ENCODE peak calls at places on chromosomes 2 and 18, in four cellular contexts. One of them, this sample, is unnamed.
A peak's percentile ranks its signal among the peaks of the same experiment; 100 is the strongest.

GRCh38 chr2:121570036-121570664 is 39.5 kb downstream of the RNU4ATAC start:
- DNase-seq in CD8-positive, alpha-beta memory T cell: no peak
- DNase-seq in gastrocnemius medialis: no peak
- DNase-seq in mesenchymal stem cell: no peak
- DNase-seq in this sample: no peak

GRCh38 chr18:33817096-33817495 is 239.1 kb downstream of the ASXL3 start:
- DNase-seq in CD8-positive, alpha-beta memory T cell: no peak
- DNase-seq in gastrocnemius medialis: no peak
- DNase-seq in mesenchymal stem cell: peak; percentile 6
- DNase-seq in this sample: peak; percentile 8

GRCh38 chr2:124983595-124983994 is 958.5 kb downstream of the CNTNAP5 start:
- DNase-seq in CD8-positive, alpha-beta memory T cell: no peak
- DNase-seq in gastrocnemius medialis: no peak
- DNase-seq in mesenchymal stem cell: peak; percentile 37
- DNase-seq in this sample: peak; percentile 85

GRCh38 chr2:140658766-140659165 is 1472.0 kb downstream of the LRP1B start:
- DNase-seq in CD8-positive, alpha-beta memory T cell: no peak
- DNase-seq in gastrocnemius medialis: no peak
- DNase-seq in mesenchymal stem cell: no peak
- DNase-seq in this sample: no peak

GRCh38 chr18:40937386-40937785 is 1017.6 kb upstream of the PIK3C3 start:
- DNase-seq in CD8-positive, alpha-beta memory T cell: no peak
- DNase-seq in gastrocnemius medialis: no peak
- DNase-seq in mesenchymal stem cell: peak; percentile 58
- DNase-seq in this sample: no peak

GRCh38 chr2:108257757-108258331 is 18.1 kb downstream of the SULT1C3 start:
- DNase-seq in CD8-positive, alpha-beta memory T cell: no peak
- DNase-seq in gastrocnemius medialis: no peak
- DNase-seq in mesenchymal stem cell: peak; percentile 56
- DNase-seq in this sample: peak; percentile 71

GRCh38 chr18:58662118-58662517 is 9.1 kb upstream of the MALT1 start:
- DNase-seq in CD8-positive, alpha-beta memory T cell: no peak
- DNase-seq in gastrocnemius medialis: no peak
- DNase-seq in mesenchymal stem cell: no peak
- DNase-seq in this sample: no peak

GRCh38 chr2:134122610-134123009 is 131.3 kb upstream of the MGAT5 start:
- DNase-seq in CD8-positive, alpha-beta memory T cell: no peak
- DNase-seq in gastrocnemius medialis: no peak
- DNase-seq in mesenchymal stem cell: no peak
- DNase-seq in this sample: peak; percentile 18

GRCh38 chr2:196409376-196409775 is 230.1 kb upstream of the CCDC150 start:
- DNase-seq in CD8-positive, alpha-beta memory T cell: no peak
- DNase-seq in gastrocnemius medialis: no peak
- DNase-seq in mesenchymal stem cell: no peak
- DNase-seq in this sample: no peak

GRCh38 chr18:45664824-45665763 is 49.8 kb downstream of the SLC14A2 start:
- DNase-seq in CD8-positive, alpha-beta memory T cell: peak; percentile 75
- DNase-seq in gastrocnemius medialis: peak; percentile 24
- DNase-seq in mesenchymal stem cell: peak; percentile 69
- DNase-seq in this sample: peak; percentile 64

GRCh38 chr18:755506-755905 is 43.1 kb upstream of the ENOSF1 start:
- DNase-seq in CD8-positive, alpha-beta memory T cell: no peak
- DNase-seq in gastrocnemius medialis: no peak
- DNase-seq in mesenchymal stem cell: no peak
- DNase-seq in this sample: no peak

GRCh38 chr2:232292395-232293154 is 86.0 kb upstream of the ALPP start:
- DNase-seq in CD8-positive, alpha-beta memory T cell: peak; percentile 58
- DNase-seq in gastrocnemius medialis: no peak
- DNase-seq in mesenchymal stem cell: peak; percentile 63
- DNase-seq in this sample: peak; percentile 68

GRCh38 chr18:61635901-61636528 is 256.8 kb downstream of the RNF152 start:
- DNase-seq in CD8-positive, alpha-beta memory T cell: no peak
- DNase-seq in gastrocnemius medialis: no peak
- DNase-seq in mesenchymal stem cell: peak; percentile 57
- DNase-seq in this sample: peak; percentile 61

GRCh38 chr18:2173464-2173863 is 397.8 kb downstream of the METTL4 start:
- DNase-seq in CD8-positive, alpha-beta memory T cell: no peak
- DNase-seq in gastrocnemius medialis: no peak
- DNase-seq in mesenchymal stem cell: peak; percentile 6
- DNase-seq in this sample: peak; percentile 59

GRCh38 chr2:120474486-120474885 is 128.6 kb downstream of the INHBB start:
- DNase-seq in CD8-positive, alpha-beta memory T cell: no peak
- DNase-seq in gastrocnemius medialis: no peak
- DNase-seq in mesenchymal stem cell: no peak
- DNase-seq in this sample: no peak

GRCh38 chr2:113009617-113010016 is 4.4 kb downstream of the IL36A start:
- DNase-seq in CD8-positive, alpha-beta memory T cell: no peak
- DNase-seq in gastrocnemius medialis: no peak
- DNase-seq in mesenchymal stem cell: no peak
- DNase-seq in this sample: no peak

GRCh38 chr18:58056159-58056558 is 12.1 kb downstream of the NEDD4L start:
- DNase-seq in CD8-positive, alpha-beta memory T cell: no peak
- DNase-seq in gastrocnemius medialis: no peak
- DNase-seq in mesenchymal stem cell: no peak
- DNase-seq in this sample: no peak

GRCh38 chr2:113899166-113899565 is 9.3 kb downstream of the ACTR3 start:
- DNase-seq in CD8-positive, alpha-beta memory T cell: no peak
- DNase-seq in gastrocnemius medialis: no peak
- DNase-seq in mesenchymal stem cell: no peak
- DNase-seq in this sample: no peak

GRCh38 chr2:127024769-127025356 is 82.1 kb downstream of the BIN1 start:
- DNase-seq in CD8-positive, alpha-beta memory T cell: no peak
- DNase-seq in gastrocnemius medialis: no peak
- DNase-seq in mesenchymal stem cell: peak; percentile 72
- DNase-seq in this sample: no peak

GRCh38 chr2:238898534-238899281 is 50.8 kb downstream of the TWIST2 start:
- DNase-seq in CD8-positive, alpha-beta memory T cell: no peak
- DNase-seq in gastrocnemius medialis: no peak
- DNase-seq in mesenchymal stem cell: no peak
- DNase-seq in this sample: no peak

GRCh38 chr2:178891959-178892485 is 84.8 kb upstream of the TTN start:
- DNase-seq in CD8-positive, alpha-beta memory T cell: no peak
- DNase-seq in gastrocnemius medialis: no peak
- DNase-seq in mesenchymal stem cell: no peak
- DNase-seq in this sample: no peak

GRCh38 chr2:26847663-26848335 is at the start of gene DPYSL5:
- DNase-seq in CD8-positive, alpha-beta memory T cell: no peak
- DNase-seq in gastrocnemius medialis: no peak
- DNase-seq in mesenchymal stem cell: no peak
- DNase-seq in this sample: no peak

GRCh38 chr18:2134364-2134763 is 436.9 kb downstream of the METTL4 start:
- DNase-seq in CD8-positive, alpha-beta memory T cell: no peak
- DNase-seq in gastrocnemius medialis: no peak
- DNase-seq in mesenchymal stem cell: no peak
- DNase-seq in this sample: no peak

GRCh38 chr18:63603772-63604171 is 16.6 kb downstream of the SERPINB13 start:
- DNase-seq in CD8-positive, alpha-beta memory T cell: no peak
- DNase-seq in gastrocnemius medialis: no peak
- DNase-seq in mesenchymal stem cell: no peak
- DNase-seq in this sample: peak; percentile 38

GRCh38 chr2:164967781-164968228 is 12.5 kb upstream of the SLC38A11 start:
- DNase-seq in CD8-positive, alpha-beta memory T cell: no peak
- DNase-seq in gastrocnemius medialis: no peak
- DNase-seq in mesenchymal stem cell: peak; percentile 89
- DNase-seq in this sample: peak; percentile 96

GRCh38 chr2:164911832-164912231 is 43.5 kb downstream of the SLC38A11 start:
- DNase-seq in CD8-positive, alpha-beta memory T cell: no peak
- DNase-seq in gastrocnemius medialis: no peak
- DNase-seq in mesenchymal stem cell: no peak
- DNase-seq in this sample: peak; percentile 15

GRCh38 chr2:100124746-100125145 is 17.6 kb downstream of the AFF3 start:
- DNase-seq in CD8-positive, alpha-beta memory T cell: no peak
- DNase-seq in gastrocnemius medialis: no peak
- DNase-seq in mesenchymal stem cell: no peak
- DNase-seq in this sample: peak; percentile 42

GRCh38 chr2:128262315-128263253 is 56.1 kb downstream of the HS6ST1 start:
- DNase-seq in CD8-positive, alpha-beta memory T cell: no peak
- DNase-seq in gastrocnemius medialis: no peak
- DNase-seq in mesenchymal stem cell: no peak
- DNase-seq in this sample: no peak

GRCh38 chr2:240640939-240641338 is 15.7 kb downstream of the GPR35 start:
- DNase-seq in CD8-positive, alpha-beta memory T cell: peak; percentile 42
- DNase-seq in gastrocnemius medialis: no peak
- DNase-seq in mesenchymal stem cell: no peak
- DNase-seq in this sample: peak; percentile 50

GRCh38 chr2:20676353-20677215 is 9.6 kb downstream of the GDF7 start:
- DNase-seq in CD8-positive, alpha-beta memory T cell: no peak
- DNase-seq in gastrocnemius medialis: no peak
- DNase-seq in mesenchymal stem cell: no peak
- DNase-seq in this sample: no peak

DNA sequence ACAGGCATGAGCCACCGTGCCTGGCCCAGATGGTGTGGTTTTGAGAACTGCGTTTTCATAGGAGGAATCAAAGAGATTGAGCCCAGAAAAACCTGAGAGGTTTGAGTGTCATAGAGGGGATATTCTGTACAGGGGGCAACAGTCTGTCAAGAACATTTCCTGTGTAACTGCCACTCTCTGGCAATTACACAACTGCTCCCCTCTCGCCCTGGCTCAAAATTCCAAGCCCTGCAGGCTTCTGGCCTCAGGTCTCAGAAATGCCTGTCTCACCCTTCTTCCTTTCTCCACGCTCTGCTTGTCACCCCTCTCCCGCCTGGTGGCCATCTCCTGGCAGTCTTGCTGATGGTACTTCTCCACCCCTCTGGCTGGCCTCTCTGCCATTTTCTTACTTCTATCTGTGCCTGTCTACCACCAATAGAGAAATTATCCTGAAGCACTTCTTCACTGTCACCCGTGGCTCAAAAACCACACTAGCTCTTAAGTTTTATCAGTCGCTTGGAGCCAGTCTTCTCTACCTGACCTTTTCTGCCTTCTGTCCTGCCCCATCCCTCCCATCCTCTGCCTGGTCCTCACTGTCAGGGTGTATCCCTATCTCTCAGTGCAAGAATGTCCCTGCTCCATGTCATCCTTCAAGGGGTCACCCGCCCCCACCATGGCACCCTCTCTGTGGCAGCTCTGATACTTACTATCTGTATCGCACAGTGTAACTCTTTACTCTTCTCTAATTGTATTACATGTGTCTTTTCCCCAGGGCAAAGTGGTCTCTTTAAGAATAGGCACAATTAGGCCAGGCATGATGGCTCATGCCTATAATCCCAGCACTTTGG is 4.2 kb downstream of the VAMP5 start:
- DNase-seq in CD8-positive, alpha-beta memory T cell: no peak
- DNase-seq in gastrocnemius medialis: no peak
- DNase-seq in mesenchymal stem cell: no peak
- DNase-seq in this sample: no peak
- H3K4me1 ChIP-seq in CD8-positive, alpha-beta memory T cell: peaks cover 31% of the 10 kb centered on the region
- H3K4me1 ChIP-seq in gastrocnemius medialis: peaks cover 81% of the 10 kb centered on the region
- H3K4me1 ChIP-seq in mesenchymal stem cell: peaks cover 34% of the 10 kb centered on the region
- H3K4me1 ChIP-seq in this sample: peaks cover 26% of the 10 kb centered on the region

GRCh38 chr2:30267161-30267568 is 35.8 kb downstream of the LBH start:
- DNase-seq in CD8-positive, alpha-beta memory T cell: peak; percentile 62
- DNase-seq in gastrocnemius medialis: no peak
- DNase-seq in mesenchymal stem cell: no peak
- DNase-seq in this sample: no peak
- H3K27ac ChIP-seq in CD8-positive, alpha-beta memory T cell: peak overlapping the region; percentile 53
- H3K27ac ChIP-seq in gastrocnemius medialis: no peak overlapping the region
- H3K27ac ChIP-seq in mesenchymal stem cell: no peak overlapping the region
- H3K27ac ChIP-seq in this sample: no peak overlapping the region

DNA sequence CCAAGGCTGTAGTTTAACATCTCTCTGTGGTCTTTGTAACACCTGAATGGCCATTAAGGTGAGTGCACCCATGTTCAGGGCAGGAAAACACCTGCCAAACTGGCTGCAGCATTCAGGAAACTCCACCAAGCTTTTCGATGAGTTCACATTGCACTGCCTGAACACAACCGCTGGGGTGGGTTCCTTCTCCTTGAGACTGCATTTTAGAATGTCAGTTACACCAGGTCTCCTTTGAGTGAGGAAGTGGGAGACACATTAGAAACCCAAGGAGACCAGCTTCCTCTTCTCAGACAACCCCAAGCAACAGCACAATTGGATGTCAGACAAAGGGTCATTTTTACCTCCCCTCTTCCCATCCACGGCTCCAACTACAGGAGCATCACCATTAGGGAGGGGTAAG is 35.2 kb downstream of the CYRIA start:
- DNase-seq in CD8-positive, alpha-beta memory T cell: no peak
- DNase-seq in gastrocnemius medialis: no peak
- DNase-seq in mesenchymal stem cell: no peak
- DNase-seq in this sample: no peak
- H3K4me1 ChIP-seq in CD8-positive, alpha-beta memory T cell: peaks cover 6% of the 10 kb centered on the region
- H3K4me1 ChIP-seq in gastrocnemius medialis: peaks cover 62% of the 10 kb centered on the region
- H3K4me1 ChIP-seq in mesenchymal stem cell: peaks cover 43% of the 10 kb centered on the region
- H3K4me1 ChIP-seq in this sample: no peaks in the 10 kb centered on the region

GRCh38 chr18:69789794-69790193 is 157.9 kb downstream of the CD226 start:
- DNase-seq in CD8-positive, alpha-beta memory T cell: no peak
- DNase-seq in gastrocnemius medialis: no peak
- DNase-seq in mesenchymal stem cell: no peak
- DNase-seq in this sample: no peak

GRCh38 chr18:69786427-69786826 is 161.2 kb downstream of the CD226 start:
- DNase-seq in CD8-positive, alpha-beta memory T cell: no peak
- DNase-seq in gastrocnemius medialis: no peak
- DNase-seq in mesenchymal stem cell: no peak
- DNase-seq in this sample: no peak

GRCh38 chr18:69785466-69785865 is 162.2 kb downstream of the CD226 start:
- DNase-seq in CD8-positive, alpha-beta memory T cell: no peak
- DNase-seq in gastrocnemius medialis: no peak
- DNase-seq in mesenchymal stem cell: no peak
- DNase-seq in this sample: no peak

GRCh38 chr18:69790649-69791048 is 157.0 kb downstream of the CD226 start:
- DNase-seq in CD8-positive, alpha-beta memory T cell: no peak
- DNase-seq in gastrocnemius medialis: no peak
- DNase-seq in mesenchymal stem cell: no peak
- DNase-seq in this sample: no peak

GRCh38 chr18:69787825-69788547 is 159.7 kb downstream of the CD226 start:
- DNase-seq in CD8-positive, alpha-beta memory T cell: no peak
- DNase-seq in gastrocnemius medialis: no peak
- DNase-seq in mesenchymal stem cell: peak; percentile 76
- DNase-seq in this sample: peak; percentile 75
- H3K27ac ChIP-seq in CD8-positive, alpha-beta memory T cell: no peak overlapping the region
- H3K27ac ChIP-seq in gastrocnemius medialis: no peak overlapping the region
- H3K27ac ChIP-seq in mesenchymal stem cell: no peak overlapping the region
- H3K27ac ChIP-seq in this sample: peak overlapping the region; percentile 66

GRCh38 chr2:172599917-172600316 is 44.0 kb downstream of the PDK1 start:
- DNase-seq in CD8-positive, alpha-beta memory T cell: no peak
- DNase-seq in gastrocnemius medialis: no peak
- DNase-seq in mesenchymal stem cell: no peak
- DNase-seq in this sample: no peak

GRCh38 chr2:172597191-172597842 is 41.4 kb downstream of the PDK1 start:
- DNase-seq in CD8-positive, alpha-beta memory T cell: no peak
- DNase-seq in gastrocnemius medialis: no peak
- DNase-seq in mesenchymal stem cell: no peak
- DNase-seq in this sample: no peak

GRCh38 chr2:172600644-172601043 is 44.8 kb downstream of the PDK1 start:
- DNase-seq in CD8-positive, alpha-beta memory T cell: no peak
- DNase-seq in gastrocnemius medialis: no peak
- DNase-seq in mesenchymal stem cell: no peak
- DNase-seq in this sample: no peak

GRCh38 chr2:172596776-172597175 is 40.9 kb downstream of the PDK1 start:
- DNase-seq in CD8-positive, alpha-beta memory T cell: no peak
- DNase-seq in gastrocnemius medialis: no peak
- DNase-seq in mesenchymal stem cell: no peak
- DNase-seq in this sample: no peak
- H3K4me1 ChIP-seq in CD8-positive, alpha-beta memory T cell: peaks cover 4% of the 10 kb centered on the region
- H3K4me1 ChIP-seq in gastrocnemius medialis: no peaks in the 10 kb centered on the region
- H3K4me1 ChIP-seq in mesenchymal stem cell: no peaks in the 10 kb centered on the region
- H3K4me1 ChIP-seq in this sample: no peaks in the 10 kb centered on the region

This sample was measured in PC-3.